ENCODE peak calls at places on chromosomes 12 and 14, in eight cellular contexts. Z is iPS-NIHi11; L is CD4-positive, alpha-beta memory T cell; R is pancreas; T is EH; Y is stimulated activated CD4-positive, alpha-beta T cell treated with anti-CD3 and anti-CD28 coated beads, Interleukin-2, amount 100 ng/mL, for 48 hours; W is NCI-H1092 treated with DMSO at 0.1 percent for 48 hours; E is nephron progenitor cell. V is an unnamed sample.

GRCh38 chr12:30269491-30269890 is 426.2 kb downstream of the IPO8 start:
- DNase-seq in Z (no peak), L (no peak), R (no peak), T (no peak), Y (no peak), W (no peak), E (no peak), V (no peak)

GRCh38 chr14:77856930-77857329 is 57.0 kb downstream of the ADCK1 start:
- DNase-seq in Z (no peak), L (no peak), R (no peak), T (no peak), Y (no peak), W (no peak), E (no peak), V (no peak)

GRCh38 chr12:130457215-130457614 is 119.5 kb downstream of the PIWIL1 start:
- DNase-seq in Z (no peak), L (no peak), R (no peak), T (no peak), Y (no peak), W (no peak), E (no peak), V (no peak)

GRCh38 chr12:1844223-1844622 is 23.9 kb downstream of the LRTM2 start:
- DNase-seq in Z (no peak), L (no peak), R (no peak), T (no peak), Y (no peak), W (no peak), E (no peak), V (no peak)

GRCh38 chr12:66282244-66282643 is 20.0 kb upstream of the HELB start:
- DNase-seq in Z (no peak), L (no peak), R (no peak), T (no peak), Y (no peak), W (no peak), E (no peak), V (no peak)

GRCh38 chr12:120453977-120454376 is 7.7 kb downstream of the GATC start:
- DNase-seq in Z (peak), L (peak), R (no peak), T (peak), Y (no peak), W (no peak), E (no peak), V (peak)

GRCh38 chr14:24928501-24928900 is 121.4 kb downstream of the STXBP6 start:
- DNase-seq in Z (no peak), L (no peak), R (no peak), T (no peak), Y (no peak), W (no peak), E (no peak), V (no peak)

GRCh38 chr14:35211067-35211466 is 81.1 kb upstream of the PSMA6 start:
- DNase-seq in Z (no peak), L (no peak), R (no peak), T (no peak), Y (no peak), W (no peak), E (no peak), V (no peak)

GRCh38 chr12:110741795-110742717 is 635 bp downstream of the PPP1CC start:
- DNase-seq in Z (peak), L (no peak), R (no peak), T (peak), Y (no peak), W (peak), E (no peak), V (peak)

GRCh38 chr12:95532851-95533250 is 18.4 kb downstream of the USP44 start:
- DNase-seq in Z (no peak), L (no peak), R (no peak), T (peak), Y (no peak), W (no peak), E (no peak), V (no peak)

GRCh38 chr14:81655423-81656314 is 122.0 kb upstream of the SEL1L start:
- DNase-seq in Z (peak), L (no peak), R (no peak), T (no peak), Y (no peak), W (no peak), E (no peak), V (no peak)

GRCh38 chr14:60616326-60617044 is 32.8 kb downstream of the SIX1 start:
- DNase-seq in Z (peak), L (no peak), R (no peak), T (no peak), Y (no peak), W (peak), E (no peak), V (no peak)

GRCh38 chr14:91038439-91038838 is 22.0 kb downstream of the RPS6KA5 start:
- DNase-seq in Z (no peak), L (no peak), R (no peak), T (no peak), Y (no peak), W (no peak), E (no peak), V (no peak)

GRCh38 chr14:103127356-103127755 is 4.1 kb downstream of the TNFAIP2 start:
- DNase-seq in Z (no peak), L (no peak), R (peak), T (no peak), Y (no peak), W (no peak), E (no peak), V (no peak)

GRCh38 chr12:105120551-105120950 is 13.0 kb downstream of the WASHC4 start:
- DNase-seq in Z (no peak), L (no peak), R (no peak), T (no peak), Y (no peak), W (no peak), E (no peak), V (no peak)

GRCh38 chr12:26786491-26787124 is 46.4 kb downstream of the ITPR2 start:
- DNase-seq in Z (no peak), L (no peak), R (no peak), T (peak), Y (no peak), W (no peak), E (no peak), V (no peak)

GRCh38 chr12:93242154-93242958 is 135.4 kb upstream of the NUDT4 start:
- DNase-seq in Z (no peak), L (no peak), R (no peak), T (no peak), Y (no peak), W (no peak), E (no peak), V (no peak)

GRCh38 chr12:11107719-11108118 is 15.6 kb upstream of the TAS2R43 start:
- DNase-seq in Z (no peak), L (no peak), R (no peak), T (no peak), Y (no peak), W (no peak), E (no peak), V (no peak)

GRCh38 chr12:58930770-58931324 is 10.5 kb upstream of the LRIG3 start:
- DNase-seq in Z (no peak), L (no peak), R (no peak), T (peak), Y (no peak), W (no peak), E (no peak), V (no peak)

GRCh38 chr12:57012600-57013465 is 3.5 kb downstream of the TAC3 start:
- DNase-seq in Z (no peak), L (no peak), R (no peak), T (no peak), Y (no peak), W (no peak), E (no peak), V (peak)

GRCh38 chr12:10941916-10942607 is 3.0 kb upstream of the TAS2R14 start:
- DNase-seq in Z (peak), L (no peak), R (no peak), T (no peak), Y (no peak), W (no peak), E (no peak), V (no peak)

GRCh38 chr14:88910386-88910785 is 85.9 kb downstream of the TTC8 start:
- DNase-seq in Z (no peak), L (no peak), R (no peak), T (no peak), Y (no peak), W (no peak), E (no peak), V (no peak)

GRCh38 chr12:93699271-93700141 is 22.3 kb downstream of the CRADD start:
- DNase-seq in Z (no peak), L (no peak), R (no peak), T (peak), Y (no peak), W (no peak), E (no peak), V (no peak)

V was measured in neural progenitor cell.